ENCODE peak calls at places on chromosome 12, in six cellular contexts. D is mesendoderm, Q is IMR-90, C is mesenchymal stem cell, L is H1, X is trophoblast cell. R is an unnamed sample. For H3K36me3, the result is how much of the 10 kb centered on the place peaks cover.

GRCh38 chr12:56469007-56469930 is 891 bp downstream of the SPRYD4 start:
- DNase-seq in D (no peak), Q (no peak), C (no peak), L (no peak), X (no peak), R (no peak)

GRCh38 chr12:77133566-77133965 is 68.2 kb upstream of the E2F7 start:
- DNase-seq in D (peak), Q (peak), C (peak), L (peak), X (peak), R (peak)

GRCh38 chr12:21985155-21985554 is 43.9 kb upstream of the ABCC9 start:
- DNase-seq in D (no peak), Q (peak), C (no peak), L (no peak), X (peak), R (no peak)

GRCh38 chr12:52063081-52063985 is 6.4 kb upstream of the ATG101 start:
- DNase-seq in D (no peak), Q (no peak), C (no peak), L (no peak), X (no peak), R (no peak)

GRCh38 chr12:65200007-65200665 is 30.8 kb downstream of the LEMD3 start:
- DNase-seq in D (no peak), Q (peak), C (no peak), L (no peak), X (no peak), R (no peak)

GRCh38 chr12:12425616-12426015 is 68.7 kb downstream of the BORCS5 start:
- DNase-seq in D (no peak), Q (peak), C (peak), L (no peak), X (no peak), R (no peak)

GRCh38 chr12:16515666-16516065 is 90.3 kb downstream of the LMO3 start:
- DNase-seq in D (no peak), Q (peak), C (no peak), L (no peak), X (no peak), R (no peak)

GRCh38 chr12:20194171-20194570 is 174.2 kb upstream of the PDE3A start:
- DNase-seq in D (peak), Q (peak), C (peak), L (no peak), X (no peak), R (no peak)

GRCh38 chr12:89084751-89085150 is 267.6 kb downstream of the DUSP6 start:
- DNase-seq in D (no peak), Q (peak), C (peak), L (no peak), X (no peak), R (no peak)

GRCh38 chr12:100962086-100962712 is 167.6 kb downstream of the ANO4 start:
- DNase-seq in D (no peak), Q (no peak), C (peak), L (no peak), X (no peak), R (no peak)

GRCh38 chr12:27644446-27644845 is 51.8 kb upstream of the REP15 start:
- DNase-seq in D (no peak), Q (peak), C (peak), L (no peak), X (no peak), R (no peak)

GRCh38 chr12:71795901-71796300 is 41.2 kb downstream of the RAB21 start:
- DNase-seq in D (no peak), Q (no peak), C (no peak), L (no peak), X (no peak), R (no peak)

GRCh38 chr12:132638541-132639408 is 20.2 kb downstream of the P2RX2 start:
- DNase-seq in D (peak), Q (peak), C (peak), L (peak), X (peak), R (no peak)

GRCh38 chr12:107322063-107322462 is 228.7 kb upstream of the CRY1 start:
- DNase-seq in D (no peak), Q (no peak), C (no peak), L (no peak), X (no peak), R (no peak)

GRCh38 chr12:75690556-75690955 is 179.1 kb upstream of the KRR1 start:
- DNase-seq in D (no peak), Q (peak), C (peak), L (no peak), X (no peak), R (no peak)

GRCh38 chr12:55720894-55721444 is 776 bp downstream of the RDH5 start:
- DNase-seq in D (no peak), Q (peak), C (peak), L (no peak), X (peak), R (no peak)

GRCh38 chr12:5904969-5905368 is 40.1 kb downstream of the ANO2 start:
- DNase-seq in D (no peak), Q (no peak), C (no peak), L (no peak), X (peak), R (no peak)

GRCh38 chr12:87112946-87113345 is 856.8 kb upstream of the MGAT4C start:
- DNase-seq in D (no peak), Q (peak), C (no peak), L (no peak), X (no peak), R (no peak)

GRCh38 chr12:96861656-96862055 is 45.4 kb upstream of the NEDD1 start:
- DNase-seq in D (no peak), Q (no peak), C (no peak), L (no peak), X (no peak), R (no peak)

GRCh38 chr12:23290627-23291330 is 658.7 kb downstream of the SOX5 start:
- DNase-seq in D (no peak), Q (no peak), C (no peak), L (no peak), X (no peak), R (no peak)

GRCh38 chr12:23889069-23889440 is 60.4 kb downstream of the SOX5 start:
- DNase-seq in D (no peak), Q (no peak), C (no peak), L (no peak), X (no peak), R (no peak)

GRCh38 chr12:102329883-102330282 is 132.2 kb upstream of the PMCH start:
- DNase-seq in D (no peak), Q (no peak), C (no peak), L (no peak), X (no peak), R (no peak)

GRCh38 chr12:126944684-126945083 is 1322.3 kb upstream of the TMEM132C start:
- DNase-seq in D (peak), Q (no peak), C (no peak), L (no peak), X (no peak), R (no peak)

GRCh38 chr12:101051901-101052550 is 158.0 kb downstream of the SLC5A8 start:
- DNase-seq in D (no peak), Q (peak), C (peak), L (no peak), X (peak), R (no peak)

GRCh38 chr12:109163150-109163549 is 46.8 kb downstream of the ACACB start:
- DNase-seq in D (no peak), Q (no peak), C (no peak), L (no peak), X (no peak), R (no peak)

GRCh38 chr12:52251367-52252055 is 18.5 kb downstream of the KRT7 start:
- DNase-seq in D (no peak), Q (no peak), C (no peak), L (no peak), X (peak), R (no peak)

GRCh38 chr12:64665506-64665905 is 55.2 kb downstream of the RASSF3 start:
- DNase-seq in D (peak), Q (no peak), C (peak), L (peak), X (no peak), R (no peak)

GRCh38 chr12:120905856-120906384 is 1.8 kb upstream of the SPPL3 start:
- DNase-seq in D (no peak), Q (no peak), C (no peak), L (no peak), X (no peak), R (no peak)

GRCh38 chr12:114018669-114019068 is 52.5 kb upstream of the RBM19 start:
- DNase-seq in D (no peak), Q (peak), C (no peak), L (no peak), X (no peak), R (no peak)

GRCh38 chr12:110279976-110280783 is 867 bp upstream of the ATP2A2 start:
- DNase-seq in D (peak), Q (peak), C (peak), L (peak), X (peak), R (peak)

GRCh38 chr12:74021937-74022336 is 515.7 kb upstream of the ATXN7L3B start:
- DNase-seq in D (peak), Q (no peak), C (peak), L (peak), X (peak), R (peak)

GRCh38 chr12:122641976-122642375 is 61.2 kb downstream of the HCAR2 start:
- DNase-seq in D (no peak), Q (peak), C (peak), L (no peak), X (peak), R (no peak)

GRCh38 chr12:13288937-13289643 is 92.6 kb downstream of the EMP1 start:
- DNase-seq in D (no peak), Q (no peak), C (no peak), L (no peak), X (no peak), R (no peak)

GRCh38 chr12:34163443-34163842 is 141.1 kb downstream of the ALG10 start:
- DNase-seq in D (no peak), Q (no peak), C (no peak), L (no peak), X (no peak), R (no peak)

GRCh38 chr12:96303656-96304055 is 96.6 kb downstream of the CDK17 start:
- DNase-seq in D (no peak), Q (no peak), C (peak), L (no peak), X (no peak), R (no peak)

DNA sequence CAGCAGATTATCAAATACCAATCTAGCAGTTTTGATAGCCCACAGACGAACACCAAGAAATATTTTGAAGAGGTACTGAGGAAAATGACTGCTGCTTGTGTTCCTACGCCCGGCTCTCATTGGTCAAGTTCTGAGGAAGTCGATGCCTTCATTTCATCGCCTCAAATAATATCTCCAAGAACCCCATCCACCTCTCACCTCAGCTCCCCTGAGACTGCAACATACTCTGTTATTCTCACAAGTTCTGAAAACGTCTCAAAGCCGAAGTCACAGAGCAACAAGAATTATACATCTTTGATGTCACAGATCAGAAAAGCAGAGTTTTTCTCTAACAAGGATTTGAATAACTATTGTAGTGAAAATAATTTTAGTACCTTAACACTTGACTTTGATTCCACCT is 55.5 kb upstream of the BCAT1 start:
- DNase-seq in D (no peak), Q (no peak), C (no peak), L (no peak), X (no peak), R (no peak)
- H3K36me3 ChIP-seq in D (under half), Q (under half), C (under half), L (under half), X (under half), R (under half)

GRCh38 chr12:79358716-79359341 is 331.9 kb downstream of the PAWR start:
- DNase-seq in D (peak), Q (no peak), C (no peak), L (no peak), X (peak), R (no peak)
- H4K8ac ChIP-seq in D (no peak), Q (no peak), C (no peak), L (no peak), X (no peak), R (no peak)

GRCh38 chr12:6932766-6933165 is 5.0 kb downstream of the ATN1 start:
- DNase-seq in D (no peak), Q (no peak), C (no peak), L (no peak), X (peak), R (no peak)
- H3K27ac ChIP-seq in D (no peak), Q (no peak), C (peak), L (no peak), X (no peak), R (no peak)

GRCh38 chr12:105032703-105033357 is 46.7 kb downstream of the NOPCHAP1 start:
- DNase-seq in D (no peak), Q (peak), C (no peak), L (no peak), X (peak), R (no peak)

GRCh38 chr12:105036937-105037649 is 47.2 kb downstream of the ALDH1L2 start:
- DNase-seq in D (no peak), Q (no peak), C (no peak), L (no peak), X (no peak), R (no peak)

GRCh38 chr12:105031061-105031807 is 45.1 kb downstream of the NOPCHAP1 start:
- DNase-seq in D (no peak), Q (no peak), C (no peak), L (no peak), X (no peak), R (no peak)

GRCh38 chr12:105033851-105034250 is 47.7 kb downstream of the NOPCHAP1 start:
- DNase-seq in D (no peak), Q (no peak), C (no peak), L (no peak), X (no peak), R (no peak)
- H3K36me3 ChIP-seq in D (under half), Q (under half), C (under half), L (under half), X (under half), R (under half)

DNA sequence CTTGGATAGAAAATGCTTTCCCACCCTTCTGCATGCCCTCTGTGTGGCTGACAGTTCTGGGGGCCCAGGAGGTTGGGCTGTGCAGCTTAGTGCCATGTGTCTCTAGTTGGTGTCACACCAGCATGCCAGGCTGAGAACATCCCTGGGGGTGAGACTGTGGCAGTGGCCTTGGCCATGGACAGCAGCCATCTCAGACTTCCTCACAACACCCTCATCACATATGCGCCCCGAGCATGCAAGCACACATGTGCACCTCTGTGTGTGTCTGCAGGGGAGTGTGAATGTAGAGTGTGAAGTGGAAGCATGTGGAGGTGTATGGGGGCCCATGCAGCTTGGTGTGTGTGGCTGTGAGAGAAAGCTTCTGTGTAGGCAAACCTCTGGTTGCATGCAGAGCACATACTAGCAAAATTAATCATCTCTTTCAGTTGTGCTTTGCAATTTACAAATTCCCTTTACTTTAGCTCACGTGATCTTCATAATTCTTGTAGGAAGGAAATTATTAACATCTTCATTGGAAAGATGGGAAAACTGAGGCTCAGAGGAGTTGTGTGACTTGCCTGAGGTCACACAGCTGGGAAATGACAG is 8.4 kb downstream of the ASIC1 start:
- DNase-seq in D (no peak), Q (peak), C (no peak), L (no peak), X (peak), R (no peak)
- H4K8ac ChIP-seq in D (no peak), Q (peak), C (no peak), L (no peak), X (no peak), R (no peak)

GRCh38 chr12:57796996-57797395 is 14.4 kb downstream of the TSFM start:
- DNase-seq in D (no peak), Q (no peak), C (no peak), L (no peak), X (no peak), R (no peak)

GRCh38 chr12:57793920-57794319 is 11.3 kb downstream of the TSFM start:
- DNase-seq in D (no peak), Q (peak), C (peak), L (no peak), X (peak), R (no peak)

GRCh38 chr12:57800965-57801364 is 17.6 kb downstream of the AVIL start:
- DNase-seq in D (no peak), Q (no peak), C (no peak), L (no peak), X (no peak), R (no peak)

GRCh38 chr12:57797938-57798337 is 15.4 kb downstream of the TSFM start:
- DNase-seq in D (no peak), Q (no peak), C (no peak), L (no peak), X (no peak), R (no peak)

GRCh38 chr12:57795354-57795753 is 12.8 kb downstream of the TSFM start:
- DNase-seq in D (no peak), Q (peak), C (peak), L (no peak), X (peak), R (no peak)
- H3K27ac ChIP-seq in D (no peak), Q (no peak), C (no peak), L (no peak), X (no peak), R (no peak)

GRCh38 chr12:117092511-117092780 is 6.8 kb downstream of the TESC start:
- DNase-seq in D (no peak), Q (no peak), C (no peak), L (no peak), X (no peak), R (no peak)
- H3K36me3 ChIP-seq in D (under half), Q (under half), C (under half), L (under half), X (under half), R (under half)

GRCh38 chr12:48105867-48106563 is at the start of gene SENP1:
- DNase-seq in D (peak), Q (peak), C (peak), L (peak), X (peak), R (peak)
- H4K8ac ChIP-seq in D (peak), Q (peak), C (peak), L (peak), X (peak), R (no peak)

DNA sequence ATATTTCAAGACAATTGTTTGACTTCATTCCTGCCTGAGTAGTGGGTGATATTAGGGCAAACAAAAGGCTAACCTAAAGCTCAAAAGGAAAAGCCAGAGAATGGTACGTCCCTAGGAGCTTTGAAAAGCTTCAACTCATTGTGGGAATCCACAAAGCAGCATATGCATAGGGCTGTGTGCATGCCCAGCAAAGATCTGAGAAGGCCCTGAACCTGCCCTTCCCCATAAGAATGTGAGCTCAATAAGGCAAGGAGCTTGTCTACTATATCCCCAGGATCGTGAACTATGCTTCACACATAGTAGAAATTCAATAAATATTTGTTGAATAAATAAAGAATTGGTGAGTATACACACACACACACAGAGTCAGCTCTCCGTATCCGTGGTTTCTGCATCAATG is 19.1 kb upstream of the RAD52 start:
- DNase-seq in D (no peak), Q (no peak), C (no peak), L (no peak), X (peak), R (no peak)
- H3K27ac ChIP-seq in D (no peak), Q (no peak), C (no peak), L (no peak), X (no peak), R (no peak)